ENCODE peak calls at places on chromosomes 2 and 18, in four cellular contexts. C is heart left ventricle, I is transverse colon, A is sigmoid colon. H is an unnamed sample.

GRCh38 chr2:136582631-136583205 is 182.6 kb upstream of the THSD7B start:
- DNase-seq in A (no peak), I (no peak), C (no peak), H (no peak)

GRCh38 chr2:169684135-169684565 is 10.1 kb downstream of the CFAP210 start:
- DNase-seq in A (no peak), I (no peak), C (no peak), H (no peak)

GRCh38 chr2:126971481-126972271 is 73.0 kb downstream of the TEX51 start:
- DNase-seq in C (peak; percentile 67), I (peak; percentile 78), A (peak; percentile 87), H (peak; percentile 80)

GRCh38 chr2:24101992-24102391 is 17.4 kb upstream of the TP53I3 start:
- DNase-seq in A (no peak), C (no peak), I (no peak), H (no peak)

GRCh38 chr2:127680706-127681287 is 5.5 kb upstream of the LIMS2 start:
- DNase-seq in C (no peak), I (no peak), A (peak; percentile 53), H (no peak)

GRCh38 chr2:161238559-161239415 is 69.4 kb upstream of the PSMD14 start:
- DNase-seq in I (peak; percentile 61), A (peak; percentile 82), C (peak; percentile 64), H (peak; percentile 14)

GRCh38 chr18:70520867-70521266 is 232.0 kb downstream of the SOCS6 start:
- DNase-seq in I (no peak), C (no peak), A (no peak), H (no peak)

GRCh38 chr2:47737191-47737975 is 45.6 kb upstream of the MSH6 start:
- DNase-seq in A (no peak), C (no peak), I (no peak), H (no peak)

GRCh38 chr2:109244750-109245382 is 115.9 kb downstream of the SH3RF3 start:
- DNase-seq in I (no peak), A (no peak), C (peak; percentile 43), H (no peak)

GRCh38 chr2:100802076-100802475 is 17.9 kb upstream of the NPAS2 start:
- DNase-seq in A (no peak), C (no peak), I (no peak), H (no peak)

GRCh38 chr18:59265246-59266018 is 7.8 kb downstream of the RAX start:
- DNase-seq in A (no peak), I (no peak), C (no peak), H (no peak)

GRCh38 chr2:233818639-233819621 is 35.4 kb downstream of the HJURP start:
- DNase-seq in I (peak; percentile 5), C (no peak), A (peak; percentile 48), H (no peak)

GRCh38 chr2:19845323-19845920 is 56.4 kb downstream of the TTC32 start:
- DNase-seq in I (no peak), C (no peak), A (no peak), H (no peak)

GRCh38 chr2:145184741-145185671 is 665.1 kb upstream of the ZEB2 start:
- DNase-seq in I (no peak), A (no peak), C (no peak), H (no peak)

GRCh38 chr2:46858697-46859080 is 56.9 kb downstream of the MCFD2 start:
- DNase-seq in A (no peak), C (no peak), I (no peak), H (no peak)

GRCh38 chr18:47595816-47596501 is 334.5 kb downstream of the SMAD2 start:
- DNase-seq in A (no peak), C (no peak), I (peak; percentile 55), H (peak; percentile 9)

GRCh38 chr18:23227729-23228075 is 92.4 kb downstream of the CABLES1 start:
- DNase-seq in A (no peak), I (no peak), C (no peak), H (no peak)

GRCh38 chr2:168084267-168084781 is 163.1 kb downstream of the STK39 start:
- DNase-seq in I (no peak), A (no peak), C (no peak), H (no peak)

GRCh38 chr18:29840101-29840500 is 1202.4 kb downstream of the DSC3 start:
- DNase-seq in A (no peak), C (no peak), I (no peak), H (no peak)

GRCh38 chr18:49510393-49511115 is 23.5 kb upstream of the C18orf32 start:
- DNase-seq in A (no peak), C (no peak), I (peak; percentile 45), H (peak; percentile 32)

GRCh38 chr2:100789361-100789760 is 30.6 kb upstream of the NPAS2 start:
- DNase-seq in C (no peak), I (peak; percentile 30), A (no peak), H (no peak)

GRCh38 chr2:240252872-240253511 is 112.5 kb upstream of the OTOS start:
- DNase-seq in I (no peak), C (peak; percentile 23), A (peak; percentile 57), H (no peak)

GRCh38 chr2:219469186-219469724 is 29.4 kb upstream of the GMPPA start:
- DNase-seq in A (no peak), C (peak; percentile 79), I (no peak), H (peak; percentile 98)

DNA sequence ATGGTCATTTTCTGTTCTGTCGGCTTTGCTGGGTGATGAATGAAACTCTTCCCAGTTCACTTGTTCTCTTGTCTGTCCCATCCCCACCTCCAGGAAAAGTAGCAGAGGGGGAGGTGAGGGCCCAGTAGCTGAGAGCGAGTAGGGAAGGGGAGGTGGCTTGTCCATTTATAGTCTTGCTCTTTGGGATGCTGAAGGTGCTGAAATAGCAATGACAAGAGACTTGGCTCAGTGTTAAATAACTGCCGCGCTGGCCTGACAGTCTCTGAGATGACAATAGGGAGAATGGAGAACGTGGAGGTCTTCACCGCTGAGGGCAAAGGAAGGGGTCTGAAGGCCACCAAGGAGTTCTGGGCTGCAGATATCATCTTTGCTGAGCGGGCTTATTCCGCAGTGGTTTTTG is at the start of gene SMYD1:
- DNase-seq in A (no peak), I (no peak), C (peak; percentile 68), H (no peak)
- TF ChIP-seq POLR2A in A (no peak), I (no peak), C (no peak), H (no peak)

GRCh38 chr2:55864351-55865084 is 59.1 kb downstream of the EFEMP1 start:
- DNase-seq in C (no peak), I (no peak), A (no peak), H (no peak)

GRCh38 chr2:55865095-55865835 is 58.3 kb downstream of the EFEMP1 start:
- DNase-seq in A (no peak), C (no peak), I (no peak), H (no peak)

GRCh38 chr2:55862269-55862668 is 61.3 kb downstream of the EFEMP1 start:
- DNase-seq in I (no peak), C (no peak), A (peak; percentile 66), H (no peak)

GRCh38 chr2:55861733-55862132 is 61.8 kb downstream of the EFEMP1 start:
- DNase-seq in I (no peak), C (no peak), A (peak; percentile 72), H (no peak)

DNA sequence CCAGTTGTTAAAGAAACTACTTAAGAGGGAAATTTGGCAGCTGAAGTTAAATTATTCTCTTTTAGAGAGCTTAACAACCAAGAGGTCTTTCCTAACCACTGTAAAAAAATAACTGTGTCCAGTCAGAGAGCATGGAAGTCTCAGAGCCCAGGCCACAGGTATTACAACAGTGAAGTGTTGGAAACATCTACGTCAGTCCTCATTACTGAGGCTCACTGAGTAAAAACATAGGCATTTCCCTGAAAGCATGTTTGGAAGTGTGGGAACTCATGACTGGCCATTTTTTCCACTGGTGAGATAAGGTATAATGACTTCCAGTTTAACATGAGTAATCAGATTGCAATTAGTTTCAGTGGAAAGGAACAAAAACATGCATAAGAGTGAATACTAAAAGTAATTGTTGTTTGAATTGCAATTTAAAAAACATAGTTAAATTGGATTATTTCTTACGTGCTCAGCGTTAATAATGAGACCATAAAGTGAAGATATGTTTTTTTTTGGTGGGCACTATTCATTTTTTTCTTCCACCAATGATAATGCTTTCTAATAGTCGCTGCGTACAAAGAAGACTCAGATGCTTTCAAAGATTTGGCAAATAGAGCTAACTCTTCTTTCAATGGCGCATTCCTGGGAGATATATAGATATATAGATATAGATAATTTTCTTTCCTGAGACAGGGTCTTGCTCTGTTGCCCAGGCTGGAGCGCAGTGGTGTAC is 60.8 kb downstream of the EFEMP1 start:
- DNase-seq in C (peak; percentile 35), I (no peak), A (peak; percentile 74), H (peak; percentile 25)
- TF ChIP-seq POLR2A in C (no peak), I (no peak), A (no peak), H (no peak)

GRCh38 chr2:242085941-242086621 is 216.6 kb downstream of the RTP5 start:
- DNase-seq in A (peak; percentile 71), I (peak; percentile 64), C (peak; percentile 69), H (no peak)

GRCh38 chr2:242088471-242089212 is 219.1 kb downstream of the RTP5 start:
- DNase-seq in I (peak; percentile 96), A (peak; percentile 95), C (peak; percentile 95), H (peak; percentile 93)
- TF ChIP-seq POLR2A in I (peak; percentile 80), A (no peak), C (no peak), H (peak; percentile 39)

DNA sequence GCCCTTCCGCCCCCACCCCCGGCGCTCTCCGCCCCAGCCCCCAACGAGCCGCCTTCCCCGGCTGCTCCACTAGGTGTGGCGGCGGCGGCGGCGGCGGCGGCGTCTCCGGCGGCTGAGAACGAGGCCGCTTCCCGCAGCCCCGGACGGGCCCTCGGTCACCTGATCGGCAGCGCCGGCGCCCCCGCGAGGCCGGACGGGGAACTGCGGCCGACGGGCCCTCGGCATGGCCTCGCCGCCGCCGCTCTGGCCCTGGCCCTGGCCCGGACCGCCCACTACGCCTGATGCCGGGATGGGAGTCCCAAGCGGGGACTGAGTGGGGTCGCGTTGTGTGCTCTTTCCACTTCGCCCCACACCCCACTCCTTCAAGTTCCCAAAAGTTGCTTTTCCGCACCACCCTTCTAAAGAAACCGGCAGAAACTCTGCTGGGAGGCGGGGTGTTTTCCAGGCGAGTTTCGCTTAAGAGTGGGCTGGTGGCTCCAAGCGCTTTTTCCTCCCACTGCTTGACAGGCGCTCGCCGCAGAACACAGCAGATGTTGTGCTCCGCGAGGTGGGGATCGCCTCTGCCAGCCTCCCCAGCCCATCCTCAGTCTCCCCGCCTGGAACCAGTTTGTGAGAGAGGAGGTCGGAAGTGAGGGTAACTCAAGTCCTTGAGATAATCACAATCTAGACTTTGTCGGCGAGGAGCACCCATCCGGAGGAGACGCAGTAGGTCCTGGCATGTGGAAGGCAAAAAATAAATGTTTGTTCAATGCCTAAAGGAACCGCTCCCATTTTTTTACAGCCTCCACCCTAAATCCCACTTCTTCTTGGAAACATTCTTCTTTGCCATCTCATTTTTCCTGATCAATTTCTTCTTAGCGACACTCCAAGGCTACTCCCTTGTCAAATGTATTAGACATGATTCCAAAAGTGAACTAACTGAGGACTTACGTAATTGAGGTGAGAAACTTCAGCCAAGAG is at the start of gene NCKAP1:
- DNase-seq in C (peak; percentile 93), A (peak; percentile 95), I (peak; percentile 93), H (peak; percentile 78)
- TF ChIP-seq POLR2A in C (no peak), A (no peak), I (peak; percentile 37), H (peak; percentile 4)

DNA sequence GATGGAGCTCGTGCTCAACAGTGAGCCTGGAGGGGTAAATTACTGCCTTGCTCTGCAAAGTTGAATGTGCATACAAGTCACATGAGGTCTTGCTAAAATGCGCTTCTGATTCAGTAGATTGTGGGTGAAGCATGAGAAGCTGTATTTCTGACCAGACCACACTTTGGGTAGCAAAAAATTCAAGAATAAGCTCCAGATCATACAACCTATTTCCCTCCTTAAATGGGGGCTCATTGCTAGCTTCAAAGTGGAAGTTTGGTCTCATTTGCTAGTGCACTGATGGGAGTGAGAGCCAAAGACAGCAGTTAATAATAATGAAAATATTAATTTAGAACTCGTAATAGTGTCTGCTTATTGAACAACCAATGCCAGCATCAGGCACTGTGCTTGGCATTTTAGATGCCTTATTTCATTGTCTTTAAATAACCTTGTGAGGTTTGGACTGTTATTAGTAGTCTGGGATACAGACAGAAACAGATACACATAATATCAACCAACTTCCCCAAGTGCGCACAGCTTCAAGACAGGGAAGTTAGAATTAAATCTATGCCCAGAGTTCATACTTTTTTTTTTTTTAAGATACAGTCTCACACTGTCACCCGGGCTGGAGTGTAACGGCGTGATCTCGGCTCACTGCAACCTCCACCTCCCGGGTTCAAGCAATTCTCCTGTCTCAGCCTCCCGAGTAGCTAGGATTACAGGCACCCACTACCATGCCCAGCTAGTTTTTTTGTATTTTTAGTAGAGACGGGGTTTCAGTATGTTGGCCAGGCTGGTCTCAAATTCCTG is 18.0 kb downstream of the APOB start:
- DNase-seq in I (no peak), C (no peak), A (no peak), H (no peak)
- TF ChIP-seq POLR2A in I (no peak), C (no peak), A (no peak), H (no peak)